ENCODE peak calls at places on chromosome 21, in ten cellular contexts. K, W, T, J, O, S, A, U, V and M are unnamed samples.

GRCh38 chr21:31265293-31265692 is 78.8 kb downstream of the TIAM1 start:
- DNase-seq in K (no peak), W (no peak), T (no peak), J (no peak), O (no peak), S (no peak), A (peak), U (no peak), V (no peak), M (no peak)

GRCh38 chr21:28516996-28517592 is 475.6 kb downstream of the LTN1 start:
- DNase-seq in K (peak), W (no peak), T (peak), J (peak), O (peak), S (peak), A (peak), U (no peak), V (peak), M (peak)

GRCh38 chr21:46253610-46254124 is 25.1 kb upstream of the LSS start:
- DNase-seq in K (no peak), W (peak), T (peak), J (no peak), O (peak), S (no peak), A (no peak), U (no peak), V (no peak), M (no peak)

GRCh38 chr21:29376556-29376955 is 77.8 kb downstream of the BACH1 start:
- DNase-seq in K (no peak), W (no peak), T (peak), J (peak), O (peak), S (peak), A (peak), U (no peak), V (peak), M (peak)

GRCh38 chr21:31111093-31111492 is 72.8 kb upstream of the KRTAP19-8 start:
- DNase-seq in K (no peak), W (no peak), T (no peak), J (no peak), O (no peak), S (no peak), A (no peak), U (no peak), V (no peak), M (no peak)

GRCh38 chr21:31261759-31262158 is 82.3 kb downstream of the TIAM1 start:
- DNase-seq in K (no peak), W (no peak), T (no peak), J (no peak), O (no peak), S (no peak), A (no peak), U (no peak), V (no peak), M (no peak)

GRCh38 chr21:20343186-20343585 is 655.0 kb upstream of the NCAM2 start:
- DNase-seq in K (no peak), W (no peak), T (no peak), J (no peak), O (no peak), S (no peak), A (no peak), U (no peak), V (no peak), M (no peak)

GRCh38 chr21:17270234-17270633 is 242.6 kb upstream of the CXADR start:
- DNase-seq in K (peak), W (peak), T (peak), J (no peak), O (no peak), S (no peak), A (peak), U (peak), V (no peak), M (peak)

GRCh38 chr21:24428539-24429186 is 1178.6 kb downstream of the MRPL39 start:
- DNase-seq in K (no peak), W (no peak), T (no peak), J (peak), O (no peak), S (no peak), A (no peak), U (no peak), V (no peak), M (no peak)

GRCh38 chr21:21688877-21689276 is 690.7 kb downstream of the NCAM2 start:
- DNase-seq in K (peak), W (peak), T (peak), J (no peak), O (no peak), S (peak), A (no peak), U (no peak), V (peak), M (no peak)

GRCh38 chr21:20377250-20377649 is 621.0 kb upstream of the NCAM2 start:
- DNase-seq in K (no peak), W (no peak), T (no peak), J (no peak), O (no peak), S (no peak), A (no peak), U (no peak), V (no peak), M (no peak)

GRCh38 chr21:43940672-43941071 is 71.4 kb upstream of the TRAPPC10 start:
- DNase-seq in K (no peak), W (no peak), T (no peak), J (no peak), O (no peak), S (no peak), A (peak), U (no peak), V (peak), M (no peak)

GRCh38 chr21:39712976-39713375 is 32.0 kb upstream of the IGSF5 start:
- DNase-seq in K (no peak), W (no peak), T (no peak), J (no peak), O (no peak), S (no peak), A (no peak), U (no peak), V (no peak), M (no peak)

GRCh38 chr21:31218830-31219608 is 125.0 kb downstream of the TIAM1 start:
- DNase-seq in K (no peak), W (peak), T (peak), J (no peak), O (no peak), S (no peak), A (peak), U (no peak), V (no peak), M (peak)

GRCh38 chr21:30921129-30921528 is 39.7 kb upstream of the KRTAP11-1 start:
- DNase-seq in K (no peak), W (no peak), T (no peak), J (no peak), O (no peak), S (no peak), A (no peak), U (no peak), V (no peak), M (no peak)

GRCh38 chr21:37139154-37139553 is 66.1 kb downstream of the TTC3 start:
- DNase-seq in K (no peak), W (no peak), T (no peak), J (no peak), O (no peak), S (no peak), A (no peak), U (no peak), V (no peak), M (no peak)

GRCh38 chr21:37166733-37167132 is 93.7 kb downstream of the TTC3 start:
- DNase-seq in K (no peak), W (no peak), T (no peak), J (no peak), O (peak), S (no peak), A (no peak), U (no peak), V (no peak), M (no peak)

GRCh38 chr21:31343680-31344480 is at the start of gene TIAM1:
- DNase-seq in K (no peak), W (peak), T (peak), J (no peak), O (no peak), S (peak), A (peak), U (no peak), V (peak), M (peak)

GRCh38 chr21:39518055-39518844 is 66.5 kb downstream of the SH3BGR start:
- DNase-seq in K (no peak), W (peak), T (peak), J (peak), O (peak), S (peak), A (peak), U (peak), V (peak), M (peak)

GRCh38 chr21:31278511-31279155 is 65.4 kb downstream of the TIAM1 start:
- DNase-seq in K (no peak), W (peak), T (no peak), J (no peak), O (no peak), S (no peak), A (no peak), U (no peak), V (no peak), M (no peak)

DNA sequence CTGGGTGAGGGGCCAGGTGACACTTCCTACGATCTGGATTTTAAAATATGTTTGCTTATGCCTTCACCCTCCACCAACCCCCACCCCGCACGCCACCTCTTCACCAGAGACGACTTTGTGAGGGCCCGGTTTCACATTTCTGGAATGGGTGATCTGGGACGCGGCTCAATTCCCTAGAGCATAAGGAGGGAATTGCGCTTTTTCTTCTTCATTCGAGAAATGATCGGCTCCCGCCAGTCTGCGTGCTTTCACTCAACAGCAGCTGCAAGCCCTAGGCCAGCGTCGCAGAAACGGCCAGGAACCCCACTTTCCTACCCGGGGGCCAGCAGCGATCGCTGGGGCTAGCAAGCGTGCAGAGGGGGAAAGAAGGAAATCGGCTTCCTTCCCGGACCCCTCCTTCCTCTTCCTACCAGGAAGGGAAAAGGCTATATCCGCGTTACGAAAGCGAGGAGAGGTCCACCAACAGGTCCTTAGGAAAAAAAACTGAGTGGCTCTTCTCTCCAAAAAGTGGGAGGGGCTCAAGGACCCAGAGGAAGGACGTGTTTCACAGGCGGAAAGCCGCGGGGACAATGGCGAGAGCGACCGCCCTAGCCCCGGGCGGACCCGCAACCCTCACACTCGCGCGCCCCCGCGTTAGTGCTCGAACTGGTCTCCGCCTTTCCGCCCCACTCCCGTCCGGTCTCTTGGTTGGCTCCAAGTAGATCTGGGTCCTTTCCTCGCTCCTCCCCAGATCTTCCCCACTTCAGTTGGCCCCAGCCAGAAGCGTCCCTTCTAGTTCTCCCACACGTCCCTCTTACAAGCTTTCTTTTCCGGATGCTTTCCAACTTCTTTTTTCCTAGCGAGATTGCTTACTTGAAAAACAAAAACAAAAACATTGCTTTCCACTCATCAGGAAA is 1.1 kb upstream of the ADAMTS1 start:
- DNase-seq in K (peak), W (peak), T (peak), J (no peak), O (no peak), S (peak), A (peak), U (no peak), V (peak), M (peak)
- TF ChIP-seq CTCF in K (no peak), W (peak), T (no peak), J (no peak), O (no peak), S (peak), A (peak), U (peak), V (no peak), M (no peak)

GRCh38 chr21:18369115-18369514 is 34.5 kb downstream of the TMPRSS15 start:
- DNase-seq in K (no peak), W (no peak), T (no peak), J (no peak), O (no peak), S (peak), A (no peak), U (no peak), V (no peak), M (no peak)
- TF ChIP-seq CTCF in K (no peak), W (no peak), T (no peak), J (no peak), O (no peak), S (peak), A (no peak), U (no peak), V (peak), M (no peak)

GRCh38 chr21:15496896-15497295 is 232.9 kb upstream of the USP25 start:
- DNase-seq in K (no peak), W (no peak), T (no peak), J (no peak), O (no peak), S (no peak), A (no peak), U (no peak), V (no peak), M (no peak)

GRCh38 chr21:15491100-15491499 is 238.7 kb upstream of the USP25 start:
- DNase-seq in K (no peak), W (no peak), T (no peak), J (no peak), O (no peak), S (no peak), A (no peak), U (no peak), V (no peak), M (no peak)

GRCh38 chr21:15498455-15498854 is 231.3 kb upstream of the USP25 start:
- DNase-seq in K (no peak), W (no peak), T (no peak), J (no peak), O (no peak), S (no peak), A (no peak), U (no peak), V (no peak), M (no peak)

GRCh38 chr21:15494481-15494880 is 235.3 kb upstream of the USP25 start:
- DNase-seq in K (no peak), W (no peak), T (no peak), J (no peak), O (no peak), S (no peak), A (no peak), U (no peak), V (no peak), M (no peak)

DNA sequence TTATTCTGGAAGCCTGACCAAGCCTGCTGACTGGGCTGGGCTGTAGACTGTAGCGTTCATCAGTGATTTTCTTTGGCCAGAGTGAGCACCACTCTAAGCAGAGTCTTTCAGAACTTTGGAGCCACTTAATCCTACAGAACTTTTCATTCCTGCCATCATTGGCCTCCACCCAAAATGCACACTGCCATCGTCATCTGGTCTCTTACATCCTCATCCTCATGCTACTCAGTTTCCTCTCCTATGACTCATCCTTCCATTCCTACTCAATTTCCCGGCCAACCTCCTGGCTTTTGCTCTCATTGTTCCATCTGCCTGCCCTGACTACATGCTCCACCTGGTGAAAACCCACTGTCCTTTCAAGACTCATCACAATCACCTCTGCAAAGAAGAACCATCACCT is 233.8 kb upstream of the USP25 start:
- DNase-seq in K (no peak), W (peak), T (peak), J (no peak), O (no peak), S (no peak), A (no peak), U (no peak), V (no peak), M (no peak)
- TF ChIP-seq CTCF in K (no peak), W (no peak), T (no peak), J (no peak), O (no peak), S (no peak), A (no peak), U (no peak), V (no peak), M (no peak)

DNA sequence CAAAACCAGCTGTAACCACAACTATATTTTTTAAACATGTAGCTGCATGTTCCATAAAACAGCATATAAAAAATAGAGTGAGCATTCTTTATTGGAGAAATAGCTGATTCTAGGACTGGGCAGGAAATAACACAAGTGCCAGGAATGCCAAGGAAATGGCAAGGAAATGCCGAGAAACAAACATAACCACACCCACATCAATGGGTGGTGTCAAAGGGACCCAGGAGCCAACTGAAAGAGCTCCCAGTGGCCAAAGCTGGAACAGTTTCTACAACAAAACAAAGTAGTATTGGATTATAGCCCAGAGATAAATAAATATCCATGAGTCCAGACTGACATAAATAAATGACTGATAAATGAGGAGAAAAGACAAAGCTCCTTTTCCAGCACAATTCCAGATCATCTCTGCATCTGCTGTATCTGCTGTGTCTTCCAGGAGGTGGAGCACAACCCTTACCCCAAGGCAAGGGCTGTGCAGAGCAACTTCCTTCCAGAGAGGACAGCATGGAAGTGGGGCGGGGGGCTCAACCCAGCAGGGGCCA is 28.1 kb downstream of the ADARB1 start:
- DNase-seq in K (no peak), W (no peak), T (peak), J (no peak), O (no peak), S (no peak), A (no peak), U (peak), V (no peak), M (no peak)
- TF ChIP-seq CTCF in K (peak), W (peak), T (peak), J (peak), O (peak), S (peak), A (peak), U (peak), V (peak), M (no peak)

GRCh38 chr21:36087362-36088138 is 17.7 kb downstream of the CBR1 start:
- DNase-seq in K (no peak), W (peak), T (no peak), J (no peak), O (no peak), S (no peak), A (no peak), U (no peak), V (no peak), M (no peak)
- TF ChIP-seq CTCF in K (no peak), W (no peak), T (no peak), J (no peak), O (no peak), S (no peak), A (peak), U (no peak), V (no peak), M (no peak)

DNA sequence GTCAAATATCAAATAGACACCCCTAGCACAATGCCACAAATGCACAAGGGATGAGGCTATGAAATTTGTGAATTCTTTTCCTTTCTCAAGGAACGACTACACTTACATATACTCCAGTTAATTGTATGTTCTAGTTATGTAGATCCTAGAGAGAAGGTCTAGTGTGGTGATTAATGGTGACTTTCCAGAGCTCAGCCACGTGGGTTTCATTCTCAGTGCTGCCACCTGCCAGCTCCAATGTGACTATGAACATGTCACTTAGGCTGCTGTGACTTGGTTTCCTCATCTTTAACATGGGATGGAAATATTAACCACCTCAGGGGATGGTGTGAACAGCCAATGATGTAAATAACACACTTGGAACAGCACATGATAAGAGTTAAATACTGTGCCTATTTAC is 138.3 kb downstream of the APP start:
- DNase-seq in K (no peak), W (no peak), T (no peak), J (no peak), O (no peak), S (no peak), A (no peak), U (no peak), V (no peak), M (no peak)
- TF ChIP-seq CTCF in K (no peak), W (no peak), T (no peak), J (no peak), O (no peak), S (no peak), A (no peak), U (no peak), V (no peak), M (no peak)

DNA sequence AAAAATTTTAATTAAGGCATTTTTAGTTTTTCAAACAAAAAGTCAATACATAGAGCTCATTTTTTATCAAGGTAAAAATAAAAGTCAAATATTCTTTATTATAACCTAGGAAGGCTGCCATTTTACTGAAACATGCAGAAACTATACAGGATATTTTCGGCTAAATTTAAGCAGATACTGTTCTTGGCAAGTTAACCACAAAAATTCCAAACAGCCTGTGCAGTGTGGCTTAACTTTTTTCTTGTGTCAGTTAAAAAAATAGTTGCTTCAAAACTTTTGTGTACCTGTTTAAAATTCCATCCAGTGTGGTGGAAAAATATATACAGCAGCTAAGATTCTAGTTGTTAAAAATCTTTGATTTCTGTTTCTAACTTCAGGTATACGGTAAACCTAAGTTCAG is 135.0 kb downstream of the ATP5PO start:
- DNase-seq in K (no peak), W (peak), T (no peak), J (no peak), O (no peak), S (no peak), A (no peak), U (no peak), V (no peak), M (no peak)
- TF ChIP-seq CTCF in K (no peak), W (no peak), T (no peak), J (no peak), O (no peak), S (no peak), A (no peak), U (no peak), V (no peak), M (no peak)

GRCh38 chr21:42678618-42679295 is 25.3 kb downstream of the PDE9A start:
- DNase-seq in K (no peak), W (no peak), T (no peak), J (no peak), O (no peak), S (no peak), A (no peak), U (no peak), V (no peak), M (no peak)

GRCh38 chr21:42681296-42682206 is 28.1 kb downstream of the PDE9A start:
- DNase-seq in K (no peak), W (no peak), T (no peak), J (no peak), O (no peak), S (no peak), A (peak), U (no peak), V (no peak), M (no peak)

GRCh38 chr21:42679319-42679981 is 26.0 kb downstream of the PDE9A start:
- DNase-seq in K (no peak), W (no peak), T (no peak), J (no peak), O (no peak), S (no peak), A (no peak), U (no peak), V (no peak), M (no peak)

GRCh38 chr21:42680429-42680828 is 27.0 kb downstream of the PDE9A start:
- DNase-seq in K (no peak), W (no peak), T (no peak), J (no peak), O (no peak), S (no peak), A (no peak), U (no peak), V (no peak), M (no peak)

DNA sequence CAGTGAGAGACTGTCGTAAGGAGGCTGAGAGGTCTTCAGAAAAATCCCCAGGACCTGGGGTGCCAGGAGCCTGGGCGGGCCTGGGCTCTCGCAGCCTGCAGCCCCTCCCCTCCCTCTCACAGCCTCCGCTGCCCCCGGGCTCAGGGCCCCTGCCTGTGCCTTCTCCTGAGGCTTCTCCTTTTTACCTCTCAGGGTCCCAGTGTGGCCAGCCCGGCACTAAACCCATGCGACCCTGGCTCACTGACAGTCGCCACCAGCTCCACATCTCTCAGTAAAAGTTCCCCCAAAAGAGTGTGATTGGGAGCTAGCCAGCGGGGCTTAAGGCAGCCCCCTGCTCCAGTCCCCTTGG is 26.5 kb downstream of the PDE9A start:
- DNase-seq in K (no peak), W (no peak), T (no peak), J (no peak), O (no peak), S (no peak), A (no peak), U (no peak), V (no peak), M (no peak)
- TF ChIP-seq CTCF in K (no peak), W (no peak), T (no peak), J (no peak), O (no peak), S (no peak), A (no peak), U (no peak), V (peak), M (no peak)